ENCODE peak calls at places on chromosomes 2 and 18, in five cellular contexts. T is K562, F is endothelial cell of umbilical vein, W is tibial nerve, L is neural progenitor cell. G is an unnamed sample.

GRCh38 chr2:173938700-173939384 is 26.3 kb downstream of the SP3 start:
- DNase-seq in T (no peak), F (no peak), W (no peak), L (no peak), G (no peak)

GRCh38 chr2:103788875-103789715 is 1027.3 kb downstream of the TMEM182 start:
- DNase-seq in T (no peak), F (no peak), W (no peak), L (peak; percentile 85), G (no peak)

GRCh38 chr2:128292599-128293425 is 25.9 kb downstream of the HS6ST1 start:
- DNase-seq in T (no peak), F (no peak), W (no peak), L (no peak), G (no peak)

GRCh38 chr2:230520875-230521155 is 104.8 kb downstream of the SP100 start:
- DNase-seq in T (no peak), F (no peak), W (no peak), L (no peak), G (no peak)

GRCh38 chr2:144330951-144331651 is 188.8 kb downstream of the ZEB2 start:
- DNase-seq in T (no peak), F (peak; percentile 57), W (no peak), L (no peak), G (no peak)

GRCh38 chr18:55338955-55339662 is 248.9 kb downstream of the TCF4 start:
- DNase-seq in T (no peak), F (peak; percentile 84), W (no peak), L (no peak), G (no peak)

GRCh38 chr2:109168716-109169115 is 39.7 kb downstream of the SH3RF3 start:
- DNase-seq in T (no peak), F (no peak), W (no peak), L (no peak), G (no peak)

GRCh38 chr18:23703057-23703986 is 14.1 kb downstream of the LAMA3 start:
- DNase-seq in T (peak; percentile 39), F (peak; percentile 80), W (peak; percentile 35), L (peak; percentile 49), G (peak; percentile 14)

GRCh38 chr2:168220971-168221819 is 26.2 kb downstream of the STK39 start:
- DNase-seq in T (no peak), F (peak; percentile 81), W (no peak), L (no peak), G (no peak)

GRCh38 chr2:239275037-239275685 is 125.7 kb downstream of the HDAC4 start:
- DNase-seq in T (peak; percentile 74), F (no peak), W (peak; percentile 77), L (no peak), G (peak; percentile 92)

GRCh38 chr2:86337235-86338099 is at the start of gene REEP1:
- DNase-seq in T (no peak), F (no peak), W (no peak), L (peak; percentile 81), G (no peak)

GRCh38 chr2:20439503-20439902 is 7.4 kb upstream of the RHOB start:
- DNase-seq in T (no peak), F (no peak), W (peak; percentile 49), L (no peak), G (no peak)

GRCh38 chr2:195017890-195018289 is 639.1 kb upstream of the SLC39A10 start:
- DNase-seq in T (no peak), F (no peak), W (no peak), L (no peak), G (no peak)

GRCh38 chr2:118737690-118738089 is 109.8 kb downstream of the EN1 start:
- DNase-seq in T (no peak), F (no peak), W (no peak), L (no peak), G (no peak)

GRCh38 chr18:59308201-59309014 is 10.0 kb downstream of the CPLX4 start:
- DNase-seq in T (peak; percentile 67), F (peak; percentile 50), W (peak; percentile 66), L (peak; percentile 91), G (peak; percentile 48)

GRCh38 chr2:24101992-24102391 is 17.4 kb upstream of the TP53I3 start:
- DNase-seq in T (no peak), F (no peak), W (no peak), L (no peak), G (no peak)

GRCh38 chr2:128202791-128203190 is 111.8 kb downstream of the UGGT1 start:
- DNase-seq in T (no peak), F (no peak), W (no peak), L (no peak), G (no peak)

GRCh38 chr2:228479014-228479413 is 297.5 kb upstream of the SPHKAP start:
- DNase-seq in T (no peak), F (no peak), W (no peak), L (no peak), G (no peak)

GRCh38 chr18:68803371-68803770 is 5.5 kb downstream of the CCDC102B start:
- DNase-seq in T (no peak), F (no peak), W (peak; percentile 32), L (peak; percentile 39), G (no peak)

GRCh38 chr2:217156801-217157200 is 296.9 kb upstream of the TNP1 start:
- DNase-seq in T (no peak), F (no peak), W (no peak), L (no peak), G (no peak)
- H3K27ac ChIP-seq in T (no peak overlapping the region), F (no peak overlapping the region), W (no peak overlapping the region), L (no peak overlapping the region), G (no peak overlapping the region)

DNA sequence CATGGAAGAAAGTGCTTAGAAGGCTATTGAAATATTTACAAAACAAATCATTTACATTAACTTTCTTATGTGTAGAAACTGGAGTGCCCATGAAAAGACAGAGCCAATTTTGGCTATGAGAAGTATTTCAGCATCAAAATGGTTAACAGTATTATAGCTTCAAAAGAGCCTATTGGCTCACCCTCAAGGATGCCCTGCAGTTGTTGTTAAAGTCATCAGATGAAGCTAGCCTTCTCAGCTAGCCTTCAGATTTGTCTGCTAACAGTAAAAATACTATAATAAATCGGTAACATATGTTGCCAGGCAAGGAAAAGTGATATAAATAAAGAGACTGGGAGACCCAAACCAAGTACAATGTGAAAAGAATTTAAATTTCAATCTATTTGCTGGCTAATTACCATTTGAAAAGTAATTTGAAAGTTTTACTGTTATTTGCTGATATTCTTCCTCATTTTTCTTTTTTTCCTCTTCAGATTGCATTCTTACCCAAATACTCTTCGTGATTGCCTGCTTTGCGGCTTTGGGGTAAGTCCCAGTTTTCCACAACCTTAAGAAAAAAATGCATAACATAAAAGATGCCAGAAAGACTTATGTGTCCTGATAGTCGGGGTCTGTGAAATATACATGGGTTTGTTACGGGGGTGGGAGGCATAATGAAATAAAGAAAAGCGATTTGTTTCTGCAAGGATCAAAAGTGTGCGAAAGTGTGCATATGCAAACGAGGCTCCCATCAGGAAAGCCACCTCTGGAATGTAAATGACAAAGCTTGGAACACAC is 256.5 kb downstream of the MEIS1 start:
- DNase-seq in T (no peak), F (no peak), W (no peak), L (no peak), G (no peak)
- H3K27me3 ChIP-seq in T (no peaks in the 10 kb centered on the region), F (no peaks in the 10 kb centered on the region), W (no peaks in the 10 kb centered on the region), L (no peaks in the 10 kb centered on the region), G (no peaks in the 10 kb centered on the region)

GRCh38 chr2:72925328-72925943 is 8.1 kb downstream of the EMX1 start:
- DNase-seq in T (no peak), F (no peak), W (no peak), L (peak; percentile 65), G (peak; percentile 20)
- H3K4me3 ChIP-seq in T (no peak overlapping the region), F (no peak overlapping the region), W (no peak overlapping the region), L (peak overlapping the region; percentile 38), G (no peak overlapping the region)

DNA sequence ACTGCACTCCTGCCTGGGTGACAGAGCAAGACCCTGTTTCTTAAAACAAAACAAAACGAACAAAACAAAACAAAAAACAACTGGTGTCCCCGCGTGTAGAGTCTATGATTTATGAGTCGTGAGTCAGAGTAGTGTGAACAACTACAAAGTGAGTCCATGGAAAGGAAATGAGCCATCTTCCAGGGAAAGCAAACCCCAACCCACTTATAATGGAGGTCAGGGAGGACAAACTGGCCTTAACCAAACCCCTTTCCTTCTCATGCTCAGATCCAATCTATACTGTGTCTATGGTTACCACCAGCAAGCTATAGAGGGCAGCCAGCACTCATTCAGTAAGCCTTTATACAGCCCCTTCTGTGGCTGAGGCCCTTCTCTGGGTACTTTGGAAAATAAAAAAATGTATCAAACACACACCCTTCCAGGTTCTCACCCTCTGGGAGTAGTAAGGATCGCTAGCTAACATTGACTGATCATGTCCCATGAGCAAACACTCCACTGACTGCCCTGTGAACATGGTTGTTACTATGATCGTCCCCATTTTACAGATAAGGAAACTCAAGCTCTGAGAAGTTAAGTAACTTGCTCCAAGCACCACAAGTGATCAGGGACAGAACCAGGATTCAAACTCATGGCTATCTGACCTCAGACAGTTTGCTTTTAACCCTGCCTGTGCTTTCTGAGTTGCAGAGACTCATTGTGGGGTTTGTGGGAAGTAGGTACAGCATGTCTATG is 24.7 kb upstream of the COLEC12 start:
- DNase-seq in T (peak; percentile 26), F (peak; percentile 98), W (no peak), L (no peak), G (no peak)
- H3K27ac ChIP-seq in T (no peak overlapping the region), F (peak overlapping the region; percentile 98), W (no peak overlapping the region), L (no peak overlapping the region), G (no peak overlapping the region)

G was measured in CD8-positive, alpha-beta memory T cell.